ENCODE peak calls at places on chromosomes 13 and 19, in six cellular contexts. U is IMR-90, K is mesenchymal stem cell, W is neuronal stem cell, E is trophoblast cell, Q is H1. I is an unnamed sample.

GRCh38 chr19:46993622-46994021 is 26.0 kb upstream of the NPAS1 start:
- DNase-seq in U (no peak), K (no peak), W (no peak), E (no peak), Q (no peak), I (no peak)

GRCh38 chr13:36154567-36155231 is 23.5 kb upstream of the DCLK1 start:
- DNase-seq in U (no peak), K (no peak), W (peak; percentile 37), E (no peak), Q (peak; percentile 69), I (peak; percentile 30)

GRCh38 chr13:113083022-113083373 is 22.6 kb upstream of the F7 start:
- DNase-seq in U (no peak), K (no peak), W (no peak), E (no peak), Q (no peak), I (no peak)

GRCh38 chr13:101556676-101557121 is 104.2 kb downstream of the ITGBL1 start:
- DNase-seq in U (peak; percentile 7), K (no peak), W (no peak), E (no peak), Q (no peak), I (no peak)

GRCh38 chr13:109778102-109778542 is 8.3 kb downstream of the IRS2 start:
- DNase-seq in U (peak; percentile 39), K (peak; percentile 54), W (no peak), E (peak; percentile 37), Q (no peak), I (peak; percentile 29)

GRCh38 chr19:53463263-53463662 is 4.3 kb upstream of the ZNF813 start:
- DNase-seq in U (peak; percentile 6), K (no peak), W (peak; percentile 39), E (peak; percentile 15), Q (peak; percentile 91), I (peak; percentile 94)

GRCh38 chr13:32309812-32310706 is 5.1 kb downstream of the ZAR1L start:
- DNase-seq in U (peak; percentile 72), K (peak; percentile 65), W (peak; percentile 41), E (peak; percentile 81), Q (peak; percentile 47), I (peak; percentile 51)

GRCh38 chr13:61162636-61163035 is 253.0 kb downstream of the PCDH20 start:
- DNase-seq in U (no peak), K (no peak), W (no peak), E (no peak), Q (no peak), I (no peak)

GRCh38 chr19:22783651-22784050 is 300 bp downstream of the ZNF99 start:
- DNase-seq in U (no peak), K (no peak), W (no peak), E (no peak), Q (no peak), I (no peak)

GRCh38 chr13:60788156-60788829 is 391.3 kb downstream of the TDRD3 start:
- DNase-seq in U (no peak), K (peak; percentile 4), W (no peak), E (no peak), Q (no peak), I (peak; percentile 6)

GRCh38 chr13:110681868-110682550 is 23.9 kb downstream of the CARS2 start:
- DNase-seq in U (no peak), K (no peak), W (no peak), E (no peak), Q (no peak), I (no peak)

GRCh38 chr19:5903054-5903501 is 512 bp downstream of the NDUFA11 start:
- DNase-seq in U (peak; percentile 49), K (peak; percentile 62), W (no peak), E (peak; percentile 30), Q (no peak), I (peak; percentile 51)

GRCh38 chr13:31675521-31675953 is 63.8 kb upstream of the RXFP2 start:
- DNase-seq in U (no peak), K (no peak), W (no peak), E (peak; percentile 18), Q (no peak), I (no peak)

GRCh38 chr19:31139871-31140505 is 209.2 kb downstream of the TSHZ3 start:
- DNase-seq in U (peak; percentile 90), K (peak; percentile 70), W (no peak), E (peak; percentile 47), Q (no peak), I (no peak)

GRCh38 chr19:3073159-3073563 is 10.9 kb upstream of the TLE5 start:
- DNase-seq in U (peak; percentile 68), K (peak; percentile 91), W (no peak), E (peak; percentile 90), Q (no peak), I (peak; percentile 79)

GRCh38 chr19:6963937-6964336 is 57.3 kb downstream of the MBD3L2B start:
- DNase-seq in U (no peak), K (no peak), W (no peak), E (peak; percentile 19), Q (peak; percentile 43), I (no peak)

GRCh38 chr19:35170359-35171061 is 16.0 kb downstream of the FXYD5 start:
- DNase-seq in U (no peak), K (no peak), W (no peak), E (no peak), Q (no peak), I (no peak)

GRCh38 chr19:40798223-40798996 is 581 bp upstream of the EGLN2 start:
- DNase-seq in U (peak; percentile 99), K (peak; percentile 100), W (peak; percentile 100), E (peak; percentile 100), Q (peak; percentile 99), I (peak; percentile 100)
- H2BK120ac ChIP-seq in U (peak overlapping the region; percentile 23), K (no peak overlapping the region), W (no peak overlapping the region), E (no peak overlapping the region), Q (no peak overlapping the region), I (no peak overlapping the region)

DNA sequence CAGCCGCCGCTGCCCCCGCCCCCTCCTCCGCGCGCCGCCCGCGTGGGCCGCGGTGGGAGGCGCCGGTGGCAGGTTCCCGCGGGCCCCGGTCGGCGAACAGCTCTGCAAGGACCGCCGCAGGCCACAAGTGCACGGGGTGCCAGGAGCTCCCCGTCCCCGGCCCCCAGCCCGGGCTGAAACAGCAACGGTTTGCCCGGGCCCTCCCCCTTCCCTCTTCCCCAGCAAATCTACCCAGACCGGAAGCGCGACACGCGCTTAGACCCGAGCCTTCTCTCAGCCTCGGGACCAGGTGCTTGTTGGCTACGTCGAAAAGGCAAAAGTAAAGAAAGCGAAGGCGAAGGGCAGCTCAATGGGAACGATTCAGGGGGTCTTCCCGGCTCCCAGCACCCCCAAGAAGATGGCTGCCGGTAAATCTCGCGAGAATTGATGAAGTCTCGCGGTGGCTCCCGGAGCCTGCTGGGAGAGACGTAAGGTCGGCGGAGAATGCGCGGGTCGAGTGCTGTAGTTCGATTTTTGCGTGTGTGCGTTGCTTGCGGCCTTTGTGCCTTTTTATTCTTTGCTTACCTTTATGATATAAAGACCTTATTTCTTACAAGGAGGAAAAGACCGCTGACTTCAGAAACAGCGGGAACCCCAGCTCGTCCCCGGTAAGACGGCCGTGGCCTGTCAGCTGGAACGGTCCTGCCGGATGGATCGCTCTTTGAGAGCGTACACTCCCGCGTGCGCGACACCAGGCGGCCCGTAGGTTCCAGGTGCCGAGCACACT is at the start of gene RBM26:
- DNase-seq in U (peak; percentile 94), K (peak; percentile 96), W (peak; percentile 97), E (peak; percentile 99), Q (peak; percentile 98), I (peak; percentile 98)
- H4K8ac ChIP-seq in U (peak within 1 kb of the TSS; percentile 99), K (peak within 1 kb of the TSS; percentile 97), W (no peak within 1 kb of the TSS), E (peak within 1 kb of the TSS; percentile 92), Q (peak within 1 kb of the TSS; percentile 99), I (peak within 1 kb of the TSS; percentile 95)

GRCh38 chr19:858284-858683 is 1.2 kb upstream of the CFD start:
- DNase-seq in U (no peak), K (no peak), W (no peak), E (no peak), Q (no peak), I (no peak)
- H3K4me3 ChIP-seq in U (no peak overlapping the region), K (no peak overlapping the region), W (no peak overlapping the region), E (no peak overlapping the region), Q (no peak overlapping the region), I (no peak overlapping the region)

GRCh38 chr19:19871932-19872331 is 6.2 kb downstream of the ZNF253 start:
- DNase-seq in U (no peak), K (no peak), W (no peak), E (no peak), Q (no peak), I (no peak)

GRCh38 chr19:19860756-19861390 is 4.8 kb upstream of the ZNF253 start:
- DNase-seq in U (no peak), K (no peak), W (peak; percentile 84), E (peak; percentile 79), Q (peak; percentile 87), I (peak; percentile 99)

GRCh38 chr19:19865750-19866598 is at the start of gene ZNF253:
- DNase-seq in U (peak; percentile 88), K (peak; percentile 95), W (peak; percentile 95), E (peak; percentile 99), Q (peak; percentile 97), I (peak; percentile 99)

GRCh38 chr19:19866599-19867248 is 1.0 kb downstream of the ZNF253 start:
- DNase-seq in U (no peak), K (peak; percentile 18), W (peak; percentile 57), E (peak; percentile 41), Q (peak; percentile 83), I (peak; percentile 95)
- H2BK120ac ChIP-seq in U (no peak overlapping the region), K (no peak overlapping the region), W (no peak overlapping the region), E (peak overlapping the region; percentile 12), Q (no peak overlapping the region), I (no peak overlapping the region)

GRCh38 chr19:37654525-37654832 is 786 bp downstream of the ZFP30 start:
- DNase-seq in U (peak; percentile 26), K (peak; percentile 50), W (no peak), E (peak; percentile 8), Q (no peak), I (no peak)
- H4K8ac ChIP-seq in U (peak overlapping the region; percentile 88), K (peak overlapping the region; percentile 91), W (no peak overlapping the region), E (peak overlapping the region; percentile 76), Q (peak overlapping the region; percentile 85), I (no peak overlapping the region)

DNA sequence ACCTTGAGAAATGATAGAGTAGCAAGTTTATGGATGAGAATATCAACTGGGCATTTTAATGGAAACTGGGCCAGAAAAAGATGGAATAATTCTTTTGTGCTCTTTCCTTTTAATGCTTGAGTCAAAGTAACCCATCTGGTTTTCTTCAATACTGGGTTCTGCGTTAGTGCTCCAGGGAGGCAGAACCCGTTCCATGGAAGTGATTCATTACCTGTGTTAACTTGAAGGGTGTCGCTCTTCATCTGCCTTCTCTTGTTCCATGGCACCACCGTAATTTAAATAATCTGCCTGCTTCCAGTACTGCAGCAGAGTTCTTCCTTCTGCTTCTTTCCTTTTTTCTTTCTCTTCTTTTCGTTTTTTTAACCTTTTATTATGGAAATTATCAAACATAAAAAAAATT is 14.7 kb upstream of the USP12 start:
- DNase-seq in U (no peak), K (no peak), W (no peak), E (peak; percentile 58), Q (no peak), I (no peak)
- H3K4me3 ChIP-seq in U (no peak overlapping the region), K (no peak overlapping the region), W (no peak overlapping the region), E (no peak overlapping the region), Q (no peak overlapping the region), I (no peak overlapping the region)

I was measured in mesendoderm.